ENCODE peak calls at places on chromosomes 7 and 10, in five cellular contexts. W is GM06990, K is GM12865, X is H54, G is H4. V is an unnamed sample.

GRCh38 chr7:38411404-38411803 is 138.0 kb upstream of the TARP start:
- DNase-seq in X (no peak), K (peak; percentile 43), G (peak; percentile 63), W (no peak), V (no peak)

GRCh38 chr10:122158362-122158761 is 112.7 kb upstream of the BTBD16 start:
- DNase-seq in X (no peak), W (no peak), K (no peak), G (no peak), V (no peak)

GRCh38 chr10:45373003-45373782 is 823 bp upstream of the ALOX5 start:
- DNase-seq in K (peak; percentile 59), X (no peak), G (no peak), W (peak; percentile 82), V (no peak)

GRCh38 chr7:69575651-69576050 is 22.6 kb upstream of the AUTS2 start:
- DNase-seq in X (no peak), K (no peak), W (no peak), G (no peak), V (no peak)

GRCh38 chr7:67302113-67303039 is 305.7 kb downstream of the TYW1 start:
- DNase-seq in K (peak; percentile 99), W (peak; percentile 96), G (peak; percentile 100), X (peak; percentile 90), V (peak; percentile 98)

GRCh38 chr7:54987772-54988171 is 31.0 kb upstream of the EGFR start:
- DNase-seq in W (no peak), K (no peak), X (no peak), G (no peak), V (peak; percentile 73)

GRCh38 chr7:42511027-42511426 is 274.0 kb upstream of the GLI3 start:
- DNase-seq in G (no peak), W (no peak), X (no peak), K (no peak), V (no peak)

GRCh38 chr7:140033036-140033435 is 29.7 kb downstream of the PARP12 start:
- DNase-seq in X (peak; percentile 29), K (no peak), G (no peak), W (no peak), V (no peak)

GRCh38 chr10:11724938-11725776 is 17.0 kb upstream of the ECHDC3 start:
- DNase-seq in W (no peak), X (peak; percentile 49), K (peak; percentile 88), G (peak; percentile 35), V (peak; percentile 71)

GRCh38 chr10:29377333-29377961 is 88.6 kb downstream of the LYZL1 start:
- DNase-seq in X (no peak), K (peak; percentile 27), W (no peak), G (no peak), V (peak; percentile 43)

GRCh38 chr10:81179805-81180452 is 642.2 kb downstream of the SH2D4B start:
- DNase-seq in K (peak; percentile 68), W (no peak), X (peak; percentile 3), G (peak; percentile 52), V (no peak)